ENCODE peak calls at places on chromosomes 5 and 9, in five cellular contexts. P is MM.1S, S is lower lobe of right lung, R is fibroblast of lung, E is neuronal stem cell. Z is an unnamed sample.

GRCh38 chr5:142540774-142541466 is 145.0 kb downstream of the FGF1 start:
- DNase-seq in E (no peak), R (peak; percentile 36), S (no peak), P (no peak), Z (peak; percentile 17)

GRCh38 chr9:92094655-92095054 is 20.6 kb downstream of the SPTLC1 start:
- DNase-seq in E (no peak), R (peak; percentile 28), S (no peak), P (no peak), Z (no peak)

GRCh38 chr9:21966140-21966851 is 27.9 kb downstream of the CDKN2A start:
- DNase-seq in S (no peak), P (no peak), E (no peak), R (no peak), Z (no peak)

GRCh38 chr5:91864902-91865420 is 481.8 kb upstream of the ARRDC3 start:
- DNase-seq in R (no peak), E (no peak), S (no peak), P (no peak), Z (no peak)

GRCh38 chr5:36147681-36148080 is 4.0 kb downstream of the LMBRD2 start:
- DNase-seq in R (peak; percentile 4), S (no peak), P (no peak), E (no peak), Z (no peak)

GRCh38 chr9:113548221-113549041 is 84.9 kb downstream of the RGS3 start:
- DNase-seq in E (no peak), P (peak; percentile 74), R (peak; percentile 88), S (peak; percentile 75), Z (no peak)

GRCh38 chr5:140267559-140268018 is 35.3 kb downstream of the PFDN1 start:
- DNase-seq in S (no peak), P (peak; percentile 66), R (no peak), E (no peak), Z (no peak)

GRCh38 chr5:101942321-101942882 is 353.7 kb downstream of the SLCO4C1 start:
- DNase-seq in R (peak; percentile 8), S (no peak), E (peak; percentile 51), P (peak; percentile 40), Z (no peak)

GRCh38 chr9:87181670-87182069 is 234.4 kb upstream of the GAS1 start:
- DNase-seq in P (peak; percentile 41), S (no peak), R (no peak), E (no peak), Z (no peak)

GRCh38 chr5:14379739-14380497 is 201.7 kb upstream of the OTULINL start:
- DNase-seq in E (no peak), S (no peak), P (no peak), R (no peak), Z (no peak)

GRCh38 chr9:95048225-95049087 is 269.1 kb downstream of the FANCC start:
- DNase-seq in E (peak; percentile 56), S (peak; percentile 89), R (peak; percentile 58), P (peak; percentile 65), Z (peak; percentile 41)

GRCh38 chr5:115735108-115735998 is 81.1 kb downstream of the CDO1 start:
- DNase-seq in R (no peak), E (peak; percentile 8), P (no peak), S (no peak), Z (no peak)

GRCh38 chr9:137268538-137269201 is 8.9 kb upstream of the TOR4A start:
- DNase-seq in R (no peak), P (no peak), S (no peak), E (no peak), Z (no peak)

GRCh38 chr9:137270929-137271695 is 6.4 kb upstream of the TOR4A start:
- DNase-seq in R (no peak), P (no peak), E (no peak), S (no peak), Z (no peak)

GRCh38 chr9:137271696-137272076 is 5.8 kb upstream of the TOR4A start:
- DNase-seq in P (no peak), E (no peak), R (no peak), S (no peak), Z (no peak)

GRCh38 chr9:137267933-137268355 is 9.6 kb upstream of the TOR4A start:
- DNase-seq in E (no peak), R (no peak), S (no peak), P (no peak), Z (no peak)

DNA sequence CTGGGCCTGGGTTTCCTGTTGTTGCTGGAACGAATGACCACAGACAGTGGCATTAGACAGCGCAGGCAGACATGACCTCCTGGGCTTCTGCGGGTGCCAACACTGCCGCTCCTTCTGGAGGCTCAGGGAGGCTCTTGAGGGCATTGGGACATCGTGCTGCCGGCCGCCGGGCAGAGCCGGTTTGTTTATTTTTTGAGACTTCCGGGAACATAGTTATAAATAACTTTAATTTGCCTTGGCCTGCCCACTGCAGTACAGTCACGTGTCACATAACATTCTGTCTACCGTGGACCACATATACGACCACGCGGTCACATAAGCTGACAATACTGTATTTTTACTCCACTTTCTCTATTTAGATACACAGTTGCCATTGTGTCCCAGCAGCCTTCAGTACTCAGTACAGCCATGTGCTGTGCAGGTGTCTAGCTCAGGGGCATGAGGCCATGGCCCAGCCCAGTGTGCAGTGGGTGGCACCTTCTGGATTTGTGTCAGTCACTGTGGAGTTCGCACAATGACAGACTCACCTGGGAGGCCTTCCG is 8.2 kb upstream of the TOR4A start:
- DNase-seq in S (peak; percentile 84), R (no peak), P (peak; percentile 62), E (no peak), Z (no peak)
- H3K36me3 ChIP-seq in S (peaks cover 74% of the 10 kb centered on the region), R (peaks cover 40% of the 10 kb centered on the region), P (no peaks in the 10 kb centered on the region), E (peaks cover 89% of the 10 kb centered on the region), Z (peaks cover 98% of the 10 kb centered on the region)

GRCh38 chr5:135353952-135354721 is 44.9 kb downstream of the MACROH2A1 start:
- DNase-seq in E (no peak), S (no peak), P (no peak), R (peak; percentile 96), Z (no peak)
- H3K36me3 ChIP-seq in E (peaks cover 99% of the 10 kb centered on the region), S (peaks cover 72% of the 10 kb centered on the region), P (no peaks in the 10 kb centered on the region), R (peaks cover 6% of the 10 kb centered on the region), Z (no peaks in the 10 kb centered on the region)

DNA sequence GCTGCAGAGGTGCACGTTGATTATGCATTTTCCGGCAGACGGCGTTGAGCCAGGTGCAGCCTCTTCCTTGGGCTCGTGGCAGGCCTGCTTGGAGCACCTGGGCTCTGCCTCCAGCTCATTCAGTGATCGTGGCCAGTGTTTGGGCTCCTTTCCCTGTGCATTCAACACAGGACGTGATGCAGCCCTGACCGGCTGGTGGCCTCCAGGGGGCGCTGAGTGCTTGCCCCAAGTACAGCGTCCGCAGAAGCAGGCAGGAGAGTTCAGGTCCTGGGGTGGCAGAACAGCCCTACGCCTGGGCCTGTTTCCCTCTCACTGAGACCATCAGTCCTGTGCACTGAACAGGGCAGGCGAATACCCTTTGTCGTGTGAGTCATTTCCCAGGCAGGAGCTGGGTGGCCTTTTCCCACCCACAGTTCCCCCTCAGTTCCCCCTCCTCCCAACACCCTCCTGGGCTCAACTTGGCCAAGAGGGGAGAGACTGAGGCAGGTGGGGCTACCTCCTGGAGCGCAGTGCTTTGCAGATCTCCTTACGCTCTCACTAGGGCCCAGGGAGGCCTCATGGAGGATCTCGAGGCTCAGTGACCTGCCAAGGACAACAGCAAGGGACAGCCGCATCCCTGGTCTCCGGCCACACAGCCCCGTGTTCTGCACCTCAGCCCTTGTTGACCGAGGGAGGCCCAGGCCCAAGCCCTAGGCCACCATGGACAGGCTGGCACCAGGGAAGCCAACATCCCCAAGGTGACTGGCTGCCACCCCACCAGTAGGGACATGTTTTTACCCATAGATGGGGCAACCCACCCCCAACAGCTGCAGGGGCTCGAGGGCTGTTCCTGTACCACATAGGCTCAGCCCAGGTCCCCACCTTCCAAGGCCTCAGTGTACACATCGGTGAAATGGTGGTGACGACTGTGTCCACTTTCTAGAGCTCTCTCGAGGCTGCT is 52.9 kb downstream of the LRSAM1 start:
- DNase-seq in P (peak; percentile 61), E (peak; percentile 73), R (peak; percentile 77), S (peak; percentile 86), Z (peak; percentile 87)
- H3K36me3 ChIP-seq in P (no peaks in the 10 kb centered on the region), E (peaks cover 29% of the 10 kb centered on the region), R (peaks cover 61% of the 10 kb centered on the region), S (peaks cover 86% of the 10 kb centered on the region), Z (peaks cover 86% of the 10 kb centered on the region)

GRCh38 chr5:76723266-76723665 is 7.3 kb downstream of the F2R start:
- DNase-seq in R (no peak), E (no peak), S (no peak), P (no peak), Z (no peak)
- H3K36me3 ChIP-seq in R (peaks cover 5% of the 10 kb centered on the region), E (peaks cover 77% of the 10 kb centered on the region), S (no peaks in the 10 kb centered on the region), P (no peaks in the 10 kb centered on the region), Z (no peaks in the 10 kb centered on the region)

DNA sequence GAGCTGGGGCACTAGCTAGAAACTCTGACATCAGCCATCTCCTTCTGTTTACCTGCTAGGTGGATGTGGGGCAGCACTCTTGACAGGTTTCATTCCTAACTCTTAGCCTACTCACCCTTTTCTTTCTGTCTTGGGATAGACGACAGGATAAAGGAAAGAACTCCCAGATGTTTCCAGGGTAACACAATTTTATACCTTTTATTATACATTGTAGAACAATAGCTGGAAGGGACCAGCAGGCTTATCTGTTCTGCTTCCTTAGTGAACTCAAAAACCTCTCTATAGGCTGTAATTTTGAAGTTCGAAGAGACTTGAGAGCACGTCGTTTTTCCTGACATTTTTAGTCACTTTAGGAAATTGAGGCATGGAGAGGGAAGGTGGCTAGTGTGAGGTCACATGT is 13.2 kb downstream of the SPTAN1 start:
- DNase-seq in R (no peak), E (no peak), P (no peak), S (no peak), Z (no peak)
- H3K36me3 ChIP-seq in R (peaks cover 12% of the 10 kb centered on the region), E (peaks cover 54% of the 10 kb centered on the region), P (no peaks in the 10 kb centered on the region), S (peaks cover 57% of the 10 kb centered on the region), Z (no peaks in the 10 kb centered on the region)

DNA sequence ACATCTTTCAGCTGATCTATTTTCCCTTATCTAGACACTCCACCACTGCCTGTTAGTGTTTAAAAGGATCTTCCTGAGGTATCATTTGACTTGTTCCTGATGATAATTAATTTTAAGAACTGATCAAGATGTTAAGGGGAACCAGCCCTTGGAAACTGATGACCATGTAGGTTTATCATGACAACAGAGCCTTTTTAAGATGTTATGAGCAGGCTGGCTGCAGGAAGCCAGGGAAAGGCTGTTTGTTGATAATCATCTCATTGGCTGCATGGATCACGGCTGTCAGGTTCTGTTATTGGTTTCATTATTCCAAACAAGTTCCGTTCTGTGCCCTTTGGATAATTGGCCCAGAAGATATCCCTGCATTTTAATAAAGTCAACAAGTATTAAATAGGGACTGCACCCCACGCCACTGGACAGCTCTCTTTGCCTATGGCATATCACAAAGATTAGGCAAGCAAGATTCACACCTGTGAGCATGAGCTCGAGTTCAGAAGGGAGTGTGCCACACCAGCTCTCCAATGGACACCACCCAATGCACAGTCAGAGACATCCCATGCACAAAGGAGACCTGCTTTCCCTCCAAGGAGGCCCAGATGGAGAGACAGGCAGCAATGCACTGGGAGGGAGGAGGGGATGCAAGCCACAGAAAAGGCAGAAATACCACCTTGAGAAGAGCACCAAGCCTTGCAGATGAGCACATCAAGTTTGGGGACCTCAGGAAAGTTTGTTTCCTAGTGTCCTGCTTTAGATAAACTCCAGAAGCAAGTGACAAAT is 88.7 kb downstream of the SPOCK1 start:
- DNase-seq in E (no peak), R (no peak), P (no peak), S (no peak), Z (no peak)
- H3K36me3 ChIP-seq in E (no peaks in the 10 kb centered on the region), R (no peaks in the 10 kb centered on the region), P (no peaks in the 10 kb centered on the region), S (no peaks in the 10 kb centered on the region), Z (no peaks in the 10 kb centered on the region)

DNA sequence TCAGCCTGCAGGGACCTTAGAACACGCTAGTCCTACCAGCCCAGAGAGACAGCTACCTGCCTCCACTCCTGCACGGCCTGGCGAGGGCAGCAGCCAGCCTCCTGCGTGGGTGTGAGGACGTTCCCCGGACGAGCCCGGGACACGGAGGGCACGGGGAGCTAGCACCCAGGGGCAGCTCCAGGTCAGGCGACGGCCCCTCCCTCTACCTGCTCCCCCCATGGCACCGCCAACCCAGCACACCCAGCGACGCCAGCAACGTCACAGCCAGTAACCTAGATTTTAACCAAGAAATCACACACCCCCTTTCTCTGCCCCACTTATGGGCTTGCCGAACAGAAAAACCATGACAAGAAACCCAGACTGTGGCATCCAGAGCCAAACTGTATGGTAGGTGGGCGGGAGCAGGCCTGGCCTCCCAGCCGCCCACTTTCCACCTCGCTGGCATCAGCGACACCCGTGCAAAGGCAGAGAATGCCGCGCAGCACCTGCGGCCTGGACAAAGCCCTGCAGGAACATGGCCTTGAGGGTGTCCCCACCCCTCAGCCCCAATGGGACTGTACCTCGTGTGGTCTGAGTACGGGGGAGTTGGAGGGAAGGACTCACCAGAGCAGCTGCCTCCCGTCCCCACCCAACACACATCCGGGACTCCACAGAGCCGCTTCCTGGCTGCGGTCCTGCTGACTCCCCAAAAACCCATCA is 47.9 kb downstream of the NACC2 start:
- DNase-seq in P (no peak), R (no peak), S (no peak), E (no peak), Z (no peak)
- H3K36me3 ChIP-seq in P (no peaks in the 10 kb centered on the region), R (peaks cover 17% of the 10 kb centered on the region), S (peaks cover 48% of the 10 kb centered on the region), E (peaks cover 8% of the 10 kb centered on the region), Z (no peaks in the 10 kb centered on the region)